ENCODE peak calls at places on chromosomes 1 and 21, in five cellular contexts. V is suprapubic skin; T is hepatocyte; P is foreskin fibroblast; G is CD8-positive, alpha-beta T cell. J is an unnamed sample.

GRCh38 chr1:31501505-31501904 is 74.8 kb upstream of the TINAGL1 start:
- DNase-seq in G (no peak), P (no peak), T (no peak), V (no peak), J (no peak)

GRCh38 chr1:58785424-58786058 is 1.7 kb upstream of the JUN start:
- DNase-seq in P (peak), G (peak), T (peak), V (peak), J (no peak)

GRCh38 chr1:74199504-74199903 is 1.5 kb downstream of the FPGT start:
- DNase-seq in G (no peak), V (no peak), T (no peak), P (no peak), J (no peak)

GRCh38 chr1:64172458-64172983 is 30.9 kb upstream of the UBE2U start:
- DNase-seq in P (peak), V (no peak), T (peak), G (no peak), J (peak)

GRCh38 chr1:45543599-45544417 is 6.8 kb upstream of the AKR1A1 start:
- DNase-seq in P (no peak), V (peak), G (peak), T (peak), J (peak)

GRCh38 chr1:212771341-212771740 is 20.2 kb downstream of the NSL1 start:
- DNase-seq in P (no peak), V (no peak), G (no peak), T (no peak), J (no peak)

GRCh38 chr1:226519741-226520598 is 28.6 kb upstream of the STUM start:
- DNase-seq in P (no peak), V (no peak), T (no peak), G (no peak), J (no peak)

GRCh38 chr1:204411451-204412245 is at the start of gene PPP1R15B:
- DNase-seq in T (peak), V (peak), G (peak), P (peak), J (peak)

GRCh38 chr1:1960480-1961196 is 41.6 kb upstream of the TMEM52 start:
- DNase-seq in T (no peak), P (peak), V (no peak), G (no peak), J (no peak)

GRCh38 chr21:46117586-46118304 is 19.8 kb downstream of the COL6A2 start:
- DNase-seq in G (no peak), V (peak), P (no peak), T (no peak), J (no peak)

GRCh38 chr1:228306275-228307217 is 98.7 kb downstream of the OBSCN start:
- DNase-seq in G (no peak), V (peak), P (no peak), T (no peak), J (no peak)

GRCh38 chr1:82162526-82163420 is 362.0 kb downstream of the ADGRL2 start:
- DNase-seq in V (no peak), P (peak), G (no peak), T (no peak), J (no peak)

GRCh38 chr1:59994302-59995198 is 68.0 kb upstream of the CYP2J2 start:
- DNase-seq in G (no peak), V (no peak), P (peak), T (peak), J (no peak)

GRCh38 chr1:31849653-31850052 is 33.8 kb upstream of the SPOCD1 start:
- DNase-seq in V (no peak), P (no peak), T (no peak), G (no peak), J (no peak)

GRCh38 chr1:188763541-188763940 is 1714.1 kb downstream of the BRINP3 start:
- DNase-seq in P (no peak), V (no peak), T (no peak), G (no peak), J (no peak)

GRCh38 chr1:219442575-219442974 is 170.3 kb downstream of the ZC3H11B start:
- DNase-seq in T (no peak), G (no peak), P (peak), V (no peak), J (no peak)

GRCh38 chr1:179840107-179840506 is 37.5 kb downstream of the TOR1AIP2 start:
- DNase-seq in P (peak), V (no peak), G (no peak), T (no peak), J (no peak)

GRCh38 chr21:41802684-41803083 is 35.8 kb upstream of the RIPK4 start:
- DNase-seq in T (no peak), P (peak), V (peak), G (no peak), J (no peak)

GRCh38 chr1:157040802-157041201 is 4.7 kb downstream of the ARHGEF11 start:
- DNase-seq in P (peak), V (no peak), G (no peak), T (no peak), J (no peak)

GRCh38 chr1:198179556-198179981 is 22.8 kb downstream of the NEK7 start:
- DNase-seq in P (no peak), T (peak), V (no peak), G (no peak), J (no peak)

GRCh38 chr1:217089239-217090014 is 366.2 kb upstream of the ESRRG start:
- DNase-seq in P (peak), V (no peak), G (no peak), T (peak), J (no peak)

GRCh38 chr1:151976868-151977267 is 16.8 kb downstream of the S100A10 start:
- DNase-seq in P (peak), V (no peak), G (no peak), T (no peak), J (no peak)

GRCh38 chr1:196105901-196106300 is 502.3 kb downstream of the KCNT2 start:
- DNase-seq in P (no peak), G (no peak), T (no peak), V (no peak), J (no peak)

GRCh38 chr1:23394664-23395063 is 25.0 kb upstream of the ZNF436 start:
- DNase-seq in G (no peak), P (peak), T (peak), V (peak), J (no peak)

GRCh38 chr1:116258668-116259419 is 114.2 kb upstream of the ATP1A1 start:
- DNase-seq in G (no peak), T (no peak), V (no peak), P (no peak), J (no peak)

GRCh38 chr1:2845874-2846273 is 44.4 kb upstream of the TTC34 start:
- DNase-seq in P (no peak), V (no peak), T (no peak), G (no peak), J (no peak)

GRCh38 chr1:240465531-240465940 is 146.4 kb downstream of the GREM2 start:
- DNase-seq in P (peak), T (no peak), G (no peak), V (no peak), J (no peak)

GRCh38 chr1:20386682-20387081 is 96.0 kb downstream of the VWA5B1 start:
- DNase-seq in P (no peak), T (no peak), V (no peak), G (no peak), J (no peak)

GRCh38 chr1:16134071-16134801 is 21.6 kb downstream of the EPHA2 start:
- DNase-seq in T (no peak), P (no peak), V (no peak), G (no peak), J (no peak)

GRCh38 chr1:208207388-208208131 is 36.6 kb downstream of the PLXNA2 start:
- DNase-seq in T (peak), G (no peak), P (peak), V (no peak), J (no peak)

GRCh38 chr1:87600070-87600469 is 271.4 kb downstream of the LMO4 start:
- DNase-seq in V (no peak), P (no peak), G (no peak), T (no peak), J (no peak)

GRCh38 chr21:35614412-35614901 is 445.9 kb downstream of the SETD4 start:
- DNase-seq in T (no peak), V (no peak), G (no peak), P (peak), J (no peak)

GRCh38 chr1:186050360-186050759 is 316.2 kb downstream of the HMCN1 start:
- DNase-seq in V (no peak), T (no peak), G (no peak), P (peak), J (no peak)

GRCh38 chr1:64474639-64475038 is 4.7 kb downstream of the CACHD1 start:
- DNase-seq in T (peak), P (peak), V (no peak), G (no peak), J (no peak)

GRCh38 chr1:152888126-152888525 is 10.0 kb downstream of the SMCP start:
- DNase-seq in T (no peak), G (no peak), V (no peak), P (no peak), J (no peak)

GRCh38 chr1:59557549-59557885 is 257.2 kb upstream of the HOOK1 start:
- DNase-seq in T (no peak), G (no peak), P (no peak), V (no peak), J (no peak)

GRCh38 chr21:30257773-30258172 is 25.0 kb downstream of the KRTAP24-1 start:
- DNase-seq in T (peak), G (no peak), V (no peak), P (peak), J (no peak)

GRCh38 chr1:100995196-100995983 is 30.2 kb downstream of the DPH5 start:
- DNase-seq in V (no peak), T (no peak), P (no peak), G (no peak), J (no peak)
- H3K4me3 ChIP-seq in V (no peak), T (no peak), P (no peak), G (no peak), J (no peak)

GRCh38 chr1:53329183-53329544 is 1.3 kb upstream of the LRP8 start:
- DNase-seq in P (no peak), V (no peak), T (no peak), G (no peak), J (no peak)

GRCh38 chr1:53328009-53328489 is at the start of gene LRP8:
- DNase-seq in T (peak), G (peak), V (peak), P (peak), J (peak)

GRCh38 chr1:53326598-53327182 is 1.2 kb downstream of the LRP8 start:
- DNase-seq in V (no peak), P (peak), T (no peak), G (no peak), J (peak)

GRCh38 chr1:53327183-53327941 is 508 bp downstream of the LRP8 start:
- DNase-seq in G (peak), P (peak), V (peak), T (peak), J (peak)

DNA sequence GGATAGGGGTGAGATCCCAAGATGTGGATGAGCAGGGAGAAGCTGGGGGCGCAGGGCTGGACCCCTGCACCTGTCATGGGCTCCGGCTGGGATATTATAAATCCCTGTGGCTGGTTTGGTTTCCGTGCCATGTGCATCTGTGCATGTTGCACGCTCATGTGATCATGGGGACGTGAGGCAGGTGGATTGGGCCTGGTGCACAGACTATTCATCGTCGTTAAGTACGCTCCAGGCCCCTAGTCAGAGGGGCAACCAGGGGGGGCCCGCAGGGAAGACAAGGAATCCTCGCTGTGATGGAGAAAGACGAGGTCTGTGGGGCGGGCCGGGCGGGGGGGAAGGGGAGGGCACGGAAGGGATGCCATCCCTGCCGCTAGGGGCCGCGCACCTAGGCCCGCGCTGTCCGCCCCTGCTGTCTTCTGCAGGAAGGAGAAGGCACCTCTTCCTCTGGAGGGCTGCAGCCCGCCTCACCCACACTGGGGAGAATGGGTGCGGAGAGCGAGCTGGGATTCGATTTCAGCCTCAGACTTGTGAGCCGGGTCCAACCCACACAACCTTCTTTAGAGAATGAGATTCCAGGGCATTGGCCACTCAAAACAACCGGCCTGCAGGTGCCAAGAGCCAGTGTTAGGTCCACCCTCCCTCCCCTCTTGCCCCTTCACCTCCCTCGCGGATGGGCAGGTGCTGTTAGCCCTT is 766 bp upstream of the LRP8 start:
- DNase-seq in P (no peak), T (no peak), G (peak), V (peak), J (no peak)
- TF ChIP-seq CTCF in P (no peak), T (peak), G (no peak), V (no peak), J (peak)

DNA sequence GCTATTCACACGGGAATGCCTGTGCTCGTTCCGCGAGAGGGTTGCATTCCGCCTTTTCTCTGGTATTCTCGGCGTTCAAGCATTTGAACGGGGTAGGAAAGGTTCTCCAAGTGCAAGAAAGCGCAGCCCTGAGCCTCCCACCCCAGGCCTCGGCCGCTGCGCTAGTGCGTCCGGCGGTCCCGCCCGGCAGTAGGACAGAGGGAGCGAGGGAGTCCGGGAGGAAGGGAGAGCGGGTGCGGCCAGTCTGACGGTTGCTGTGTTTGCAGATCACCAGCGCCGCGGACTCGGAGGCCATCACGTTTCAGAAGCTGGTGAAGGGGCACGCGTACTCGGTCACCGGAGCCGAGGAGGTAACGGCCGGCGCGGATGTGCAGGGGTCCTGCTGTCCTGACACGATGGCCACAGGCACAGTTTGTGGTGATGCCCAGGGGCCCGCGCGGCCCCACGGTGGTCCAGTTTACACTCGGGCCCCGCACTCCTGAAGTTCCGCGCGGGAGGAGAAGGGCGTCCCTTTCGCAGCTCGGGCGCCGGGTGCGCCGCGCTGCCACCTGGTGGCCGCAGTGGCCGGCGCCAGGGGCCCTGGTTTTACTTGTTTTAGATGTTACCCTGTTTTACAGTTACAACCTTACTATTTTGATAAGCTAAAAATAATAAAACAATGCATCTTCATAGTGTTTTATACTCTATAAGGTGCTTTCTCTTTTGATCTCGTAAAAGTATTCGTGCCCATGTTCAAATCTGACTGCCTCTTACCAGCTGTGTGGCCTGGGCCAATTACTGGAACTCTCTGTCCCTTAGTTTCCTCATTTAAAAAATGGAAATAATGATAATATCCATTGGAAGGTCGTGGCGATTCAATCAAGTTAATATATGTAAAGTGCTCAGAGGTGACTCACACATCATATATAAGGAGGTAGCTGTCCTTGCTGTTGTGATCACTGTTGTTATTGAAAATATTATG is 36.7 kb downstream of the CAPN2 start:
- DNase-seq in T (peak), P (peak), V (peak), G (peak), J (peak)
- H3K4me3 ChIP-seq in T (no peak), P (no peak), V (peak), G (peak), J (peak)

GRCh38 chr21:44666401-44667320 is at the start of gene KRTAP12-2:
- DNase-seq in V (no peak), T (no peak), P (no peak), G (no peak), J (no peak)
- TF ChIP-seq CTCF in V (no peak), T (no peak), P (no peak), G (no peak), J (no peak)